ENCODE peak calls at places on chromosomes 1 and 21, in seven cellular contexts. L, Y, Z, Q, H, T and K are unnamed samples.
A peak's percentile ranks its signal among the peaks of the same experiment; 100 is the strongest.

GRCh38 chr1:177119311-177119710 is 45.2 kb downstream of the ASTN1 start:
- DNase-seq in Y (no peak), L (no peak), H (no peak), T (no peak), Z (no peak), Q (no peak), K (no peak)

GRCh38 chr1:158087320-158087927 is 93.3 kb upstream of the CD1D start:
- DNase-seq in L (peak; percentile 60), Q (peak; percentile 48), T (no peak), Y (peak; percentile 76), Z (no peak), H (no peak), K (peak; percentile 69)

GRCh38 chr1:93681549-93682412 is at the start of gene BCAR3:
- DNase-seq in L (peak; percentile 40), T (no peak), Y (peak; percentile 80), Z (no peak), Q (peak; percentile 49), H (no peak), K (peak; percentile 85)

GRCh38 chr1:20716232-20716631 is 1.6 kb downstream of the KIF17 start:
- DNase-seq in Y (no peak), T (no peak), Q (no peak), L (no peak), H (no peak), Z (no peak), K (no peak)

GRCh38 chr1:15231714-15232201 is 15.3 kb upstream of the FHAD1 start:
- DNase-seq in Q (no peak), L (no peak), Z (no peak), Y (no peak), T (no peak), H (no peak), K (no peak)

GRCh38 chr1:56146449-56146848 is 432.9 kb downstream of the PLPP3 start:
- DNase-seq in L (no peak), H (no peak), Y (peak; percentile 15), Q (no peak), Z (no peak), T (no peak), K (no peak)

GRCh38 chr1:93021539-93022134 is 57.4 kb upstream of the MTF2 start:
- DNase-seq in Y (peak; percentile 44), Q (no peak), L (no peak), T (no peak), H (no peak), Z (no peak), K (peak; percentile 87)

GRCh38 chr1:230509281-230509977 is 83.3 kb upstream of the PGBD5 start:
- DNase-seq in L (no peak), T (no peak), Y (peak; percentile 85), H (no peak), Q (peak; percentile 28), Z (no peak), K (peak; percentile 11)

GRCh38 chr21:42317826-42318746 is 2.9 kb upstream of the TFF3 start:
- DNase-seq in Q (no peak), T (no peak), L (no peak), Z (no peak), H (no peak), Y (no peak), K (no peak)